ENCODE peak calls at places on chromosomes 12 and 14, in six cellular contexts. D is mesenchymal stem cell, J is IMR-90, X is H1, C is neuronal stem cell, S is trophoblast cell. M is an unnamed sample.

GRCh38 chr12:19129486-19130223 is at the start of gene PLEKHA5:
- DNase-seq in D (peak; percentile 69), J (peak; percentile 64), X (peak; percentile 86), C (peak; percentile 71), S (peak; percentile 56), M (peak; percentile 79)

GRCh38 chr12:39205969-39206368 is 237.0 kb downstream of the KIF21A start:
- DNase-seq in D (no peak), J (no peak), X (no peak), C (no peak), S (no peak), M (no peak)

GRCh38 chr12:47909839-47910465 is 5.2 kb upstream of the VDR start:
- DNase-seq in D (peak; percentile 30), J (no peak), X (no peak), C (no peak), S (no peak), M (no peak)

GRCh38 chr14:68309121-68309520 is 483.7 kb downstream of the ZFP36L1 start:
- DNase-seq in D (no peak), J (no peak), X (no peak), C (no peak), S (no peak), M (no peak)

GRCh38 chr14:60349663-60350365 is 100.8 kb downstream of the PPM1A start:
- DNase-seq in D (peak; percentile 47), J (peak; percentile 56), X (peak; percentile 57), C (no peak), S (peak; percentile 15), M (peak; percentile 41)

GRCh38 chr12:127649951-127650350 is 617.0 kb upstream of the TMEM132C start:
- DNase-seq in D (no peak), J (no peak), X (no peak), C (no peak), S (no peak), M (no peak)

GRCh38 chr14:20986811-20987210 is 3.0 kb upstream of the METTL17 start:
- DNase-seq in D (peak; percentile 91), J (peak; percentile 96), X (no peak), C (no peak), S (peak; percentile 49), M (no peak)

GRCh38 chr12:107990325-107990724 is 138.8 kb upstream of the WSCD2 start:
- DNase-seq in D (no peak), J (no peak), X (peak; percentile 62), C (peak; percentile 46), S (peak; percentile 26), M (peak; percentile 80)

GRCh38 chr14:59183150-59183549 is 5.3 kb upstream of the DAAM1 start:
- DNase-seq in D (no peak), J (no peak), X (no peak), C (no peak), S (no peak), M (no peak)

GRCh38 chr12:61911113-61911512 is 349.1 kb upstream of the USP15 start:
- DNase-seq in D (no peak), J (no peak), X (no peak), C (no peak), S (no peak), M (no peak)

GRCh38 chr12:1551496-1551895 is 42.9 kb downstream of the FBXL14 start:
- DNase-seq in D (no peak), J (no peak), X (no peak), C (no peak), S (no peak), M (no peak)

GRCh38 chr14:36627981-36628380 is 33.7 kb upstream of the PAX9 start:
- DNase-seq in D (no peak), J (no peak), X (no peak), C (no peak), S (no peak), M (no peak)

GRCh38 chr14:36633580-36633979 is 28.1 kb upstream of the PAX9 start:
- DNase-seq in D (no peak), J (no peak), X (no peak), C (no peak), S (no peak), M (no peak)
- H3K14ac ChIP-seq in D (no peak overlapping the region), J (no peak overlapping the region), X (no peak overlapping the region), C (no peak overlapping the region), S (no peak overlapping the region), M (no peak overlapping the region)

GRCh38 chr12:42977451-42978230 is 388.1 kb upstream of the PRICKLE1 start:
- DNase-seq in D (no peak), J (peak; percentile 44), X (no peak), C (no peak), S (no peak), M (no peak)
- H3K14ac ChIP-seq in D (no peak overlapping the region), J (no peak overlapping the region), X (no peak overlapping the region), C (no peak overlapping the region), S (no peak overlapping the region), M (no peak overlapping the region)

GRCh38 chr12:106642991-106643390 is 60.2 kb downstream of the RFX4 start:
- DNase-seq in D (no peak), J (no peak), X (no peak), C (no peak), S (no peak), M (peak; percentile 47)
- H3K14ac ChIP-seq in D (peak overlapping the region; percentile 85), J (no peak overlapping the region), X (no peak overlapping the region), C (peak overlapping the region; percentile 40), S (no peak overlapping the region), M (no peak overlapping the region)

GRCh38 chr12:50041461-50041860 is 15.9 kb upstream of the ASIC1 start:
- DNase-seq in D (no peak), J (no peak), X (no peak), C (no peak), S (no peak), M (no peak)
- H3K14ac ChIP-seq in D (no peak overlapping the region), J (no peak overlapping the region), X (no peak overlapping the region), C (peak overlapping the region; percentile 9), S (no peak overlapping the region), M (no peak overlapping the region)

GRCh38 chr14:50083467-50084337 is 32.7 kb downstream of the VCPKMT start:
- DNase-seq in D (no peak), J (peak; percentile 75), X (no peak), C (no peak), S (no peak), M (no peak)
- H3K14ac ChIP-seq in D (no peak overlapping the region), J (peak overlapping the region; percentile 41), X (no peak overlapping the region), C (no peak overlapping the region), S (peak overlapping the region; percentile 7), M (no peak overlapping the region)

GRCh38 chr12:96751626-96752025 is 155.4 kb upstream of the NEDD1 start:
- DNase-seq in D (no peak), J (no peak), X (no peak), C (no peak), S (no peak), M (no peak)

GRCh38 chr12:96749978-96750377 is 157.1 kb upstream of the NEDD1 start:
- DNase-seq in D (no peak), J (no peak), X (peak; percentile 66), C (peak; percentile 18), S (no peak), M (peak; percentile 72)

GRCh38 chr12:96752211-96752610 is 154.8 kb upstream of the NEDD1 start:
- DNase-seq in D (no peak), J (no peak), X (no peak), C (no peak), S (no peak), M (no peak)
- H3K14ac ChIP-seq in D (no peak overlapping the region), J (no peak overlapping the region), X (no peak overlapping the region), C (no peak overlapping the region), S (no peak overlapping the region), M (no peak overlapping the region)

GRCh38 chr12:80512781-80513180 is 68.7 kb downstream of the PTPRQ start:
- DNase-seq in D (no peak), J (no peak), X (peak; percentile 50), C (no peak), S (no peak), M (peak; percentile 54)
- H3K14ac ChIP-seq in D (no peak overlapping the region), J (no peak overlapping the region), X (no peak overlapping the region), C (no peak overlapping the region), S (no peak overlapping the region), M (no peak overlapping the region)

GRCh38 chr12:112307219-112308062 is 74.8 kb downstream of the HECTD4 start:
- DNase-seq in D (no peak), J (no peak), X (no peak), C (no peak), S (no peak), M (no peak)

GRCh38 chr12:112304411-112304810 is 77.8 kb downstream of the HECTD4 start:
- DNase-seq in D (no peak), J (no peak), X (no peak), C (no peak), S (no peak), M (no peak)

GRCh38 chr12:112308184-112308583 is 74.0 kb downstream of the HECTD4 start:
- DNase-seq in D (no peak), J (no peak), X (no peak), C (no peak), S (no peak), M (no peak)

GRCh38 chr12:112303799-112304198 is 78.4 kb downstream of the HECTD4 start:
- DNase-seq in D (no peak), J (no peak), X (no peak), C (no peak), S (no peak), M (no peak)

DNA sequence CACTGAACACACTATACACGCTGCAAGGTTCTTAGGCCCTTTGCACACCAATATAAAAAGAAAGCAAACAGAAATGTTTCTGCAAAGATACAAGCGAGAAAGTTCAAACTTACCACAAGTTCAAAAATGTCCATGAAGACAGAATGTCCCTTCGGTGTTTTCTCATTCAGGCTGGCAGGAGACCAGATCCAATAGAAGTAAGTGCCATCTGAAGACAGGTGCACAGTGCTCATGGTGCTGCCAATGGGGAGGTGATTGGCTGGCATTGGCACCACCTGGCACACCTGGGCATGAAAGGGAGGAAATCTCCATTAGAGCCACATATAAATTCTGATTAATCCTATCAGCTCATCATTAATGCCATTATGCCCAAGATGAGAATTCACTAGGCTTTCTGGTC is 76.3 kb downstream of the HECTD4 start:
- DNase-seq in D (no peak), J (no peak), X (no peak), C (no peak), S (no peak), M (no peak)
- H3K14ac ChIP-seq in D (no peak overlapping the region), J (no peak overlapping the region), X (no peak overlapping the region), C (no peak overlapping the region), S (no peak overlapping the region), M (no peak overlapping the region)

DNA sequence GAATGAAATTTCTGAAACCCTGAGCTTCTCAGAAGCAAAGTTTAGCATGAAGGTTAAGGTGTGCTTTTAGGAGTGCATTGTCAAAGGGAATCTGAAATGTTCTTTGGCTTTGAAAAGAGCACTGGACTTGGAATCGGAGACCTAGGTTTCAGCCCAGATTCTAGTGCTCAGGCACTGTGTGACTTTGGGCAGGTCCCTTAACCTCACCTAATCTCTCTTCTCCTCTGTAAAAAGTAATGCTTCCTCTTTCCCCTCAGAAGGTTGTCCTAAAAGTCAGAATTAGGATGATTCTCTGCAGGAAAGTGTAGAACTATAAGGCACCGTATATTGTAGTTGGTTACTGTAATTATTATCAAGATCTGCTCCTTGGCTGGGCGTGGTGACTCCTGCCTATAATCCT is 38.0 kb upstream of the ELK3 start:
- DNase-seq in D (no peak), J (no peak), X (no peak), C (no peak), S (no peak), M (no peak)
- H3K14ac ChIP-seq in D (no peak overlapping the region), J (no peak overlapping the region), X (no peak overlapping the region), C (no peak overlapping the region), S (no peak overlapping the region), M (no peak overlapping the region)

GRCh38 chr12:50734409-50735263 is 29.3 kb upstream of the ATF1 start:
- DNase-seq in D (peak; percentile 46), J (peak; percentile 33), X (peak; percentile 53), C (peak; percentile 35), S (no peak), M (peak; percentile 51)
- H3K14ac ChIP-seq in D (no peak overlapping the region), J (no peak overlapping the region), X (no peak overlapping the region), C (no peak overlapping the region), S (no peak overlapping the region), M (no peak overlapping the region)